ENCODE peak calls at places on chromosome 18, in seven cellular contexts. One of them, this sample, is unnamed.

GRCh38 chr18:61854578-61854977 is 38.2 kb downstream of the RNF152 start:
- DNase-seq in HCT116: no peak
- DNase-seq in GM12878: no peak
- DNase-seq in HepG2: no peak
- DNase-seq in H1: no peak
- DNase-seq in K562: no peak
- DNase-seq in SK-N-SH: no peak
- DNase-seq in this sample: no peak

GRCh38 chr18:2823202-2823601 is 23.6 kb upstream of the EMILIN2 start:
- DNase-seq in HCT116: no peak
- DNase-seq in GM12878: no peak
- DNase-seq in HepG2: no peak
- DNase-seq in H1: no peak
- DNase-seq in K562: no peak
- DNase-seq in SK-N-SH: no peak
- DNase-seq in this sample: no peak

GRCh38 chr18:48852292-48852691 is 98.5 kb downstream of the SMAD7 start:
- DNase-seq in HCT116: no peak
- DNase-seq in GM12878: no peak
- DNase-seq in HepG2: no peak
- DNase-seq in H1: no peak
- DNase-seq in K562: peak; percentile 25
- DNase-seq in SK-N-SH: no peak
- DNase-seq in this sample: no peak

GRCh38 chr18:62524443-62525200 is 1.8 kb downstream of the ZCCHC2 start:
- DNase-seq in HCT116: no peak
- DNase-seq in GM12878: no peak
- DNase-seq in HepG2: no peak
- DNase-seq in H1: peak; percentile 80
- DNase-seq in K562: peak; percentile 44
- DNase-seq in SK-N-SH: peak; percentile 74
- DNase-seq in this sample: peak; percentile 46

GRCh38 chr18:45161850-45162249 is 453.4 kb upstream of the SLC14A2 start:
- DNase-seq in HCT116: no peak
- DNase-seq in GM12878: peak; percentile 50
- DNase-seq in HepG2: no peak
- DNase-seq in H1: no peak
- DNase-seq in K562: no peak
- DNase-seq in SK-N-SH: no peak
- DNase-seq in this sample: no peak

GRCh38 chr18:63309422-63309821 is 10.1 kb downstream of the BCL2 start:
- DNase-seq in HCT116: no peak
- DNase-seq in GM12878: no peak
- DNase-seq in HepG2: no peak
- DNase-seq in H1: no peak
- DNase-seq in K562: no peak
- DNase-seq in SK-N-SH: no peak
- DNase-seq in this sample: no peak

GRCh38 chr18:61173579-61173978 is 159.7 kb upstream of the CDH20 start:
- DNase-seq in HCT116: no peak
- DNase-seq in GM12878: no peak
- DNase-seq in HepG2: no peak
- DNase-seq in H1: no peak
- DNase-seq in K562: no peak
- DNase-seq in SK-N-SH: no peak
- DNase-seq in this sample: no peak

GRCh38 chr18:50644807-50645206 is 84.9 kb downstream of the MAPK4 start:
- DNase-seq in HCT116: peak; percentile 23
- DNase-seq in GM12878: no peak
- DNase-seq in HepG2: peak; percentile 33
- DNase-seq in H1: peak; percentile 61
- DNase-seq in K562: peak; percentile 21
- DNase-seq in SK-N-SH: peak; percentile 27
- DNase-seq in this sample: peak; percentile 57

GRCh38 chr18:47215554-47216138 is 35.8 kb downstream of the SKOR2 start:
- DNase-seq in HCT116: peak; percentile 55
- DNase-seq in GM12878: peak; percentile 3
- DNase-seq in HepG2: peak; percentile 44
- DNase-seq in H1: no peak
- DNase-seq in K562: peak; percentile 11
- DNase-seq in SK-N-SH: peak; percentile 54
- DNase-seq in this sample: peak; percentile 65

GRCh38 chr18:51074605-51075004 is 44.6 kb downstream of the SMAD4 start:
- DNase-seq in HCT116: no peak
- DNase-seq in GM12878: no peak
- DNase-seq in HepG2: no peak
- DNase-seq in H1: no peak
- DNase-seq in K562: no peak
- DNase-seq in SK-N-SH: no peak
- DNase-seq in this sample: no peak

GRCh38 chr18:62928316-62928715 is 213.0 kb downstream of the PHLPP1 start:
- DNase-seq in HCT116: no peak
- DNase-seq in GM12878: no peak
- DNase-seq in HepG2: no peak
- DNase-seq in H1: no peak
- DNase-seq in K562: no peak
- DNase-seq in SK-N-SH: no peak
- DNase-seq in this sample: no peak

GRCh38 chr18:70037453-70038061 is 89.9 kb upstream of the CD226 start:
- DNase-seq in HCT116: no peak
- DNase-seq in GM12878: no peak
- DNase-seq in HepG2: no peak
- DNase-seq in H1: no peak
- DNase-seq in K562: peak; percentile 14
- DNase-seq in SK-N-SH: no peak
- DNase-seq in this sample: no peak

GRCh38 chr18:50083708-50084107 is 111.2 kb downstream of the MYO5B start:
- DNase-seq in HCT116: no peak
- DNase-seq in GM12878: no peak
- DNase-seq in HepG2: no peak
- DNase-seq in H1: no peak
- DNase-seq in K562: no peak
- DNase-seq in SK-N-SH: no peak
- DNase-seq in this sample: no peak

GRCh38 chr18:22467760-22468553 is 50.2 kb upstream of the CTAGE1 start:
- DNase-seq in HCT116: peak; percentile 83
- DNase-seq in GM12878: no peak
- DNase-seq in HepG2: no peak
- DNase-seq in H1: no peak
- DNase-seq in K562: peak; percentile 39
- DNase-seq in SK-N-SH: no peak
- DNase-seq in this sample: no peak
- TF ChIP-seq JUND in HCT116: peak; percentile 49
- TF ChIP-seq JUND in GM12878: no peak
- TF ChIP-seq JUND in HepG2: no peak
- TF ChIP-seq JUND in H1: no peak
- TF ChIP-seq JUND in K562: peak; percentile 92
- TF ChIP-seq JUND in SK-N-SH: peak; percentile 41
- TF ChIP-seq JUND in this sample: no peak

GRCh38 chr18:58859935-58860334 is 4.7 kb upstream of the ZNF532 start:
- DNase-seq in HCT116: no peak
- DNase-seq in GM12878: no peak
- DNase-seq in HepG2: no peak
- DNase-seq in H1: no peak
- DNase-seq in K562: no peak
- DNase-seq in SK-N-SH: no peak
- DNase-seq in this sample: no peak

GRCh38 chr18:58858591-58859468 is 5.8 kb upstream of the ZNF532 start:
- DNase-seq in HCT116: no peak
- DNase-seq in GM12878: no peak
- DNase-seq in HepG2: no peak
- DNase-seq in H1: no peak
- DNase-seq in K562: no peak
- DNase-seq in SK-N-SH: no peak
- DNase-seq in this sample: no peak

GRCh38 chr18:58860747-58861224 is 3.9 kb upstream of the ZNF532 start:
- DNase-seq in HCT116: no peak
- DNase-seq in GM12878: no peak
- DNase-seq in HepG2: no peak
- DNase-seq in H1: no peak
- DNase-seq in K562: no peak
- DNase-seq in SK-N-SH: no peak
- DNase-seq in this sample: no peak

GRCh38 chr18:58852629-58853028 is 12.0 kb upstream of the ZNF532 start:
- DNase-seq in HCT116: no peak
- DNase-seq in GM12878: no peak
- DNase-seq in HepG2: no peak
- DNase-seq in H1: no peak
- DNase-seq in K562: no peak
- DNase-seq in SK-N-SH: no peak
- DNase-seq in this sample: no peak

GRCh38 chr18:58856881-58857280 is 7.8 kb upstream of the ZNF532 start:
- DNase-seq in HCT116: no peak
- DNase-seq in GM12878: no peak
- DNase-seq in HepG2: no peak
- DNase-seq in H1: no peak
- DNase-seq in K562: no peak
- DNase-seq in SK-N-SH: no peak
- DNase-seq in this sample: no peak
- TF ChIP-seq JUND in HCT116: no peak
- TF ChIP-seq JUND in GM12878: no peak
- TF ChIP-seq JUND in HepG2: no peak
- TF ChIP-seq JUND in H1: no peak
- TF ChIP-seq JUND in K562: no peak
- TF ChIP-seq JUND in SK-N-SH: peak; percentile 21
- TF ChIP-seq JUND in this sample: no peak

GRCh38 chr18:4511166-4511565 is 56.1 kb upstream of the DLGAP1 start:
- DNase-seq in HCT116: no peak
- DNase-seq in GM12878: no peak
- DNase-seq in HepG2: no peak
- DNase-seq in H1: no peak
- DNase-seq in K562: no peak
- DNase-seq in SK-N-SH: no peak
- DNase-seq in this sample: no peak
- TF ChIP-seq JUND in HCT116: no peak
- TF ChIP-seq JUND in GM12878: no peak
- TF ChIP-seq JUND in HepG2: no peak
- TF ChIP-seq JUND in H1: no peak
- TF ChIP-seq JUND in K562: no peak
- TF ChIP-seq JUND in SK-N-SH: no peak
- TF ChIP-seq JUND in this sample: no peak

GRCh38 chr18:10274327-10274726 is 180.1 kb upstream of the APCDD1 start:
- DNase-seq in HCT116: no peak
- DNase-seq in GM12878: no peak
- DNase-seq in HepG2: no peak
- DNase-seq in H1: no peak
- DNase-seq in K562: no peak
- DNase-seq in SK-N-SH: no peak
- DNase-seq in this sample: no peak
- TF ChIP-seq JUND in HCT116: no peak
- TF ChIP-seq JUND in GM12878: no peak
- TF ChIP-seq JUND in HepG2: no peak
- TF ChIP-seq JUND in H1: no peak
- TF ChIP-seq JUND in K562: no peak
- TF ChIP-seq JUND in SK-N-SH: no peak
- TF ChIP-seq JUND in this sample: no peak

DNA sequence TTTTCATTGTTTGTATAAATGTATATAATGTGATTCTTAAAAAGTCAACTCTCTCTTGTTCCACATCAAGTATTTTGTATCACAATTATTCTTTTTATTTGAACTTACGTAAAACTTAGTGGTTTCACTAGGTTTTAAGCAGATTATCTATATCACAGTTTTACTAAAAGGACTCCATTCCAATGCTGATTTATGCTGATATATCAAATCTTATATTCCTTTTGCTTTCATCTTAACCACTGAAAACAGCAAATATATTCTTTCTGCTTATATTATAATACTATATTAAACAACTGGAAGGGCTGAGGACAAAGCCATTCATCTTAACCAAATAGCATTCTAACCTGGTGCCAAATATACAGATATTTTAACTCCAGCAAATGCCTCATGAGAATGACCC is 24.2 kb downstream of the TRAPPC8 start:
- DNase-seq in HCT116: no peak
- DNase-seq in GM12878: no peak
- DNase-seq in HepG2: no peak
- DNase-seq in H1: no peak
- DNase-seq in K562: no peak
- DNase-seq in SK-N-SH: no peak
- DNase-seq in this sample: no peak
- TF ChIP-seq JUND in HCT116: no peak
- TF ChIP-seq JUND in GM12878: no peak
- TF ChIP-seq JUND in HepG2: no peak
- TF ChIP-seq JUND in H1: no peak
- TF ChIP-seq JUND in K562: no peak
- TF ChIP-seq JUND in SK-N-SH: no peak
- TF ChIP-seq JUND in this sample: no peak